ENCODE peak calls at places on chromosomes 3 and 15, in ten cellular contexts. X is bronchial epithelial cell; E is BJ; H is Calu3; V is GM12878; R is AG04450; A is CD8-positive, alpha-beta T cell; Z is Caco-2; K is transverse colon; I is RWPE1. O is an unnamed sample.

GRCh38 chr3:154602241-154602640 is 172.3 kb upstream of the GPR149 start:
- DNase-seq in X (no peak), E (no peak), H (no peak), V (no peak), R (no peak), A (no peak), Z (no peak), K (no peak), I (no peak), O (no peak)

GRCh38 chr3:129694228-129694627 is 87.8 kb upstream of the PLXND1 start:
- DNase-seq in X (peak; percentile 100), E (no peak), H (no peak), V (no peak), R (no peak), A (no peak), Z (peak; percentile 86), K (no peak), I (peak; percentile 94), O (peak; percentile 41)

GRCh38 chr15:70584838-70585706 is 178.3 kb downstream of the UACA start:
- DNase-seq in X (peak; percentile 51), E (no peak), H (peak; percentile 82), V (no peak), R (no peak), A (peak; percentile 30), Z (peak; percentile 84), K (no peak), I (peak; percentile 73), O (no peak)

GRCh38 chr3:42961633-42962032 is 17.5 kb upstream of the GASK1A start:
- DNase-seq in X (peak; percentile 41), E (no peak), H (peak; percentile 39), V (no peak), R (peak; percentile 7), A (no peak), Z (no peak), K (peak; percentile 37), I (peak; percentile 20), O (peak; percentile 64)

GRCh38 chr3:194136519-194137313 is 768 bp downstream of the HES1 start:
- DNase-seq in X (peak; percentile 13), E (peak; percentile 65), H (peak; percentile 43), V (no peak), R (peak; percentile 38), A (peak; percentile 13), Z (peak; percentile 46), K (peak; percentile 69), I (no peak), O (peak; percentile 50)

GRCh38 chr15:48963524-48964113 is at the start of gene SHC4:
- DNase-seq in X (peak; percentile 86), E (no peak), H (peak; percentile 37), V (no peak), R (no peak), A (no peak), Z (no peak), K (peak; percentile 34), I (peak; percentile 92), O (peak; percentile 81)

GRCh38 chr3:23926736-23927135 is 9.8 kb downstream of the RPL15 start:
- DNase-seq in X (no peak), E (no peak), H (peak; percentile 23), V (no peak), R (no peak), A (no peak), Z (no peak), K (no peak), I (no peak), O (no peak)

GRCh38 chr15:58361291-58361759 is 70.5 kb upstream of the LIPC start:
- DNase-seq in X (no peak), E (peak; percentile 92), H (no peak), V (no peak), R (peak; percentile 97), A (no peak), Z (no peak), K (no peak), I (peak; percentile 25), O (peak; percentile 76)

GRCh38 chr15:46460426-46460825 is 825.6 kb downstream of the SQOR start:
- DNase-seq in X (no peak), E (no peak), H (no peak), V (no peak), R (no peak), A (no peak), Z (no peak), K (no peak), I (no peak), O (no peak)

DNA sequence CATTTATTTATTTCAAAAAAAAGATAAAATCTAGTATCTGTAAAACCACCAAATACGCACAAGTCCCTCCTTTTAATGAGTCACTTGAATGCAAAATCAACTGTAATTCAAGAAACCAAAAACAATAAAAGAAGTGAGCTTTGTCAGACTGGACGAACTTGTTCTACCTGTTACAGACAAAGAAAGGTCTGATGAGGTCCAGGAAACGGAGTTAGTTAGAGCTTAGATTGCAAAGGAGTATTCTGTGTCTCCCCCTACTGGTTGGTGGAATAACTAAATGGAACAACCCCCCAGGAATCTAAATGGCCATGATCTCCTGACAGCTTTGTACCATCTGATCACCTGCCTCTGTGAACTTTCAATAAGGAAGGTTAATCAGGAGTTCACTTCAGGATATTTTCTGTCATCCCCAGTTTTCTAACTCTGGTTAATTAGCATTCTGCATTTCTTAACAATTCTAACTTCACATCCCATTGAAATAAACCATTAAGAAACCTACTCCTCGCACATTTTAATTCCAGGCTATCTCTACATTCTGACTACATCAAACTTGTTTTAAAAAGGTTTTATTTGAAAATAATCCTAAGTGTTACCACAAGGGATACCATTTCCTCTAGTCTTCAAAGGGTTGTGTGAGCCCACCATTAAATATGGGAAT is 333.0 kb upstream of the SATB1 start:
- DNase-seq in X (peak; percentile 98), E (no peak), H (peak; percentile 66), V (peak; percentile 28), R (no peak), A (no peak), Z (peak; percentile 43), K (peak; percentile 10), I (peak; percentile 1), O (peak; percentile 80)
- TF ChIP-seq CTCF in X (peak; percentile 76), E (no peak), H (peak; percentile 27), V (peak; percentile 76), R (no peak), A (peak; percentile 88), Z (peak; percentile 59), K (peak; percentile 91), I (peak; percentile 26), O (peak; percentile 54)

GRCh38 chr3:47370887-47371697 is 9.7 kb upstream of the PTPN23 start:
- DNase-seq in X (no peak), E (no peak), H (no peak), V (no peak), R (no peak), A (no peak), Z (no peak), K (peak; percentile 23), I (peak; percentile 34), O (peak; percentile 27)
- TF ChIP-seq CTCF in X (peak; percentile 42), E (peak; percentile 37), H (peak; percentile 54), V (peak; percentile 34), R (no peak), A (peak; percentile 46), Z (peak; percentile 51), K (no peak), I (peak; percentile 57), O (peak; percentile 57)

DNA sequence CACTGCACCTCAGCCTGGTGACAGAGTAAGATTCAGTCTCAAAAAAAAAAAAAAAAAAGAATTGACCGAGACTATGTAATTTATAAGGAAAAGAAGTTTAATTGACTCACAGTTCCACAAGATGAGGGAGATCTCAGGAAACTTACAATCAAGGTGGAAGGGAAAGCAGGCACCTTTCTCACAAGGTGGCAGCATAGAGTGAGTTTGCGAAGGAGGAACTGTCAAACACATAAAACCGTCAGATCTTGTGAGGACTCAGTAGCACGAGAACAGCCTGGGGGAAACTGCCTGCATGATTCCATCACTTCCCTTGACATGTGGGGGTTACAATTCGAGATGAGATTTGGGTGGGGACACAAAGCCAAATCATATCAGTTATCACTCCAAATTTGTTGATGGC is 380.9 kb downstream of the EDEM1 start:
- DNase-seq in X (peak; percentile 17), E (no peak), H (peak; percentile 10), V (no peak), R (no peak), A (no peak), Z (no peak), K (peak; percentile 44), I (no peak), O (peak; percentile 12)
- TF ChIP-seq CTCF in X (no peak), E (no peak), H (no peak), V (peak; percentile 34), R (no peak), A (no peak), Z (no peak), K (peak; percentile 49), I (no peak), O (peak; percentile 15)

DNA sequence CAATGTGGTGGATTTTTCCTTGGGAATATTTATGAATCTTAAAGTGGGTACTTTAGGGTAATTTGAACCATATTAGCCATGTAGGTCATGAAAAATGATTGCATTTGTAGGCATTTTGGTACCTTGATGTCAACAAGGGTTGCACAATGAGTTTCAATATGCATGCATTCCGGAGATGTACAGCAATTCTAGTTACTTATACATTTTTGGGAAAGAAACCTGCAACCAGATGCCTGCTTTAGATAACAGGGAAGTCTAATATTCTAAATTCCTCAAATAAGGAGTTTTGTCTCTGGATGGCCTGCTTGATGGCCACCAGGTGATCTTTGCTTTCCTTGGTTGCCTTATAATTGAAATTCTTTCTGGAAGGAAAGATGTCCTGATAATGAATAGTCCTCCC is 240.5 kb upstream of the SETMAR start:
- DNase-seq in X (no peak), E (no peak), H (no peak), V (no peak), R (no peak), A (no peak), Z (no peak), K (no peak), I (no peak), O (no peak)
- TF ChIP-seq CTCF in X (no peak), E (no peak), H (no peak), V (no peak), R (no peak), A (no peak), Z (no peak), K (no peak), I (no peak), O (no peak)

GRCh38 chr3:168088106-168088722 is 7.5 kb downstream of the GOLIM4 start:
- DNase-seq in X (no peak), E (no peak), H (peak; percentile 41), V (peak; percentile 35), R (no peak), A (no peak), Z (no peak), K (peak; percentile 38), I (no peak), O (peak; percentile 18)
- TF ChIP-seq CTCF in X (peak; percentile 34), E (peak; percentile 27), H (peak; percentile 74), V (peak; percentile 59), R (peak; percentile 35), A (no peak), Z (peak; percentile 60), K (peak; percentile 61), I (no peak), O (peak; percentile 26)

GRCh38 chr3:45785626-45786150 is 10.6 kb downstream of the SLC6A20 start:
- DNase-seq in X (no peak), E (no peak), H (no peak), V (no peak), R (no peak), A (no peak), Z (peak; percentile 21), K (no peak), I (no peak), O (no peak)
- TF ChIP-seq CTCF in X (no peak), E (no peak), H (no peak), V (no peak), R (no peak), A (no peak), Z (no peak), K (no peak), I (no peak), O (no peak)

O was measured in MCF 10A.